ENCODE peak calls at places on chromosome 6, in eight cellular contexts. T, B, D, S, E, X, M and K are unnamed samples.

GRCh38 chr6:100283288-100283687 is 181.4 kb downstream of the SIM1 start:
- DNase-seq in T (no peak), B (no peak), D (no peak), S (no peak), E (no peak), X (no peak), M (peak; percentile 53), K (no peak)

GRCh38 chr6:114084327-114084890 is 113.5 kb upstream of the HDAC2 start:
- DNase-seq in T (no peak), B (no peak), D (no peak), S (no peak), E (no peak), X (no peak), M (no peak), K (no peak)

GRCh38 chr6:30882764-30883475 is 1.4 kb upstream of the DDR1 start:
- DNase-seq in T (peak; percentile 91), B (no peak), D (peak; percentile 90), S (no peak), E (no peak), X (peak; percentile 94), M (peak; percentile 21), K (no peak)

GRCh38 chr6:45666844-45667243 is 289.1 kb upstream of the SUPT3H start:
- DNase-seq in T (no peak), B (no peak), D (no peak), S (no peak), E (no peak), X (no peak), M (no peak), K (no peak)

GRCh38 chr6:100622907-100623692 is 158.4 kb upstream of the SIM1 start:
- DNase-seq in T (no peak), B (no peak), D (no peak), S (no peak), E (no peak), X (no peak), M (no peak), K (no peak)

GRCh38 chr6:80287112-80287511 is 180.6 kb downstream of the BCKDHB start:
- DNase-seq in T (no peak), B (no peak), D (no peak), S (no peak), E (no peak), X (no peak), M (no peak), K (no peak)

GRCh38 chr6:20071998-20072397 is 140.3 kb downstream of the MBOAT1 start:
- DNase-seq in T (no peak), B (no peak), D (no peak), S (no peak), E (no peak), X (no peak), M (no peak), K (no peak)

GRCh38 chr6:131754088-131754487 is 43.3 kb upstream of the CTAGE9 start:
- DNase-seq in T (no peak), B (no peak), D (no peak), S (no peak), E (no peak), X (no peak), M (no peak), K (no peak)

GRCh38 chr6:150813993-150814359 is 51.5 kb upstream of the MTHFD1L start:
- DNase-seq in T (no peak), B (no peak), D (no peak), S (no peak), E (no peak), X (no peak), M (peak; percentile 58), K (no peak)

GRCh38 chr6:32112436-32112980 is 3.4 kb upstream of the TNXB start:
- DNase-seq in T (no peak), B (no peak), D (no peak), S (no peak), E (peak; percentile 74), X (peak; percentile 43), M (no peak), K (no peak)

GRCh38 chr6:73157870-73158269 is 67.4 kb downstream of the KHDC1L start:
- DNase-seq in T (no peak), B (no peak), D (no peak), S (no peak), E (no peak), X (no peak), M (no peak), K (no peak)

GRCh38 chr6:343960-344815 is 47.4 kb upstream of the IRF4 start:
- DNase-seq in T (peak; percentile 65), B (no peak), D (no peak), S (peak; percentile 45), E (peak; percentile 54), X (no peak), M (no peak), K (no peak)

GRCh38 chr6:33610779-33611421 is 10.2 kb upstream of the ITPR3 start:
- DNase-seq in T (no peak), B (no peak), D (no peak), S (no peak), E (peak; percentile 55), X (no peak), M (no peak), K (no peak)

GRCh38 chr6:45637056-45637455 is 259.3 kb upstream of the SUPT3H start:
- DNase-seq in T (no peak), B (no peak), D (no peak), S (no peak), E (no peak), X (no peak), M (no peak), K (no peak)

GRCh38 chr6:53811082-53811481 is 16.3 kb downstream of the LRRC1 start:
- DNase-seq in T (peak; percentile 70), B (no peak), D (peak; percentile 67), S (no peak), E (no peak), X (peak; percentile 79), M (no peak), K (no peak)

GRCh38 chr6:17928514-17929430 is 58.7 kb downstream of the KIF13A start:
- DNase-seq in T (no peak), B (no peak), D (no peak), S (no peak), E (no peak), X (no peak), M (no peak), K (no peak)

DNA sequence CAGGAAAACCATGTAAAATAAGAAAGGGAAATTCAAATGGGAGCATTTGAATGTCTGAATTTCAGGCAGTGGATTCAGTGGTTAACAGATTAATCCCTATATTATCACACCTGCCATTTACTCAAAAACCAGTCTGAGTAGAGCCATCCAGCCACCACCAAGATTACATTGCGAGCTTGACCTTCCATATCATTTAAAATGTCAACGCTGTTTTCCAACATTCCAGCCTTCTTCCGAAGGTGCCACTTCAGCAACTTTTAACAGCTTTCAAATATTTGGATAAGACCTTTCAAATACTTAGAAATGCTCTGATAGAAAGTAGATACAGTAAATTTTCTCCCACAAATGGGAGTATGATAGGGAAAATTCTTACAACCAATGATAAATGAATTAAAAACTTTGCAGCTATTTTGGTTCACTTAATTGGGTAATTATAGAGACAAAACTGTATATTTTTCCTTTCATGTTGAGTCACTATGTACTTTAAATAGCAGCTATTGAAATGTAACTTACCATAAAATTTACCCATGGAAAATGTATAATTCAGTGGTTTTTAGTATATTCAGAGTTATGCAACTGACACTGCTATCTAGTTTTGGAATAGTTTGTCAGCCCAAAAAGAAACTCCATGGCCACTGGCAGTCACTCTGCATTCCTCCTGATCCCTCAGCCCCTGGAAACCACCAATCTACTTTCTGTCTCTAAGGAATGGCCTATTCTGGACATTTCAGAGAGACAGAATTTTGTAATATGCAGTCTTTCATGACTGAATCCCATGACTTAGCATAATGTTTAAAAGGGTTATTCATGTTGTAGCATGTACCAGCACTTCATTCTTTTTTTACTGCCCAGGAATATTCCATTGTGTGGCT is 21.6 kb downstream of the EZR start:
- DNase-seq in T (no peak), B (no peak), D (no peak), S (no peak), E (no peak), X (no peak), M (no peak), K (no peak)
- H3K4me1 ChIP-seq in T (peaks cover 83% of the 10 kb centered on the region), B (peaks cover 80% of the 10 kb centered on the region), D (peaks cover 67% of the 10 kb centered on the region), S (peaks cover 3% of the 10 kb centered on the region), E (peaks cover 34% of the 10 kb centered on the region), X (no peaks in the 10 kb centered on the region), M (peaks cover 98% of the 10 kb centered on the region), K (peaks cover 16% of the 10 kb centered on the region)

GRCh38 chr6:15411766-15412165 is 165.9 kb downstream of the JARID2 start:
- DNase-seq in T (no peak), B (no peak), D (no peak), S (no peak), E (no peak), X (no peak), M (no peak), K (no peak)
- H3K4me1 ChIP-seq in T (peaks cover 9% of the 10 kb centered on the region), B (peaks cover 39% of the 10 kb centered on the region), D (no peaks in the 10 kb centered on the region), S (no peaks in the 10 kb centered on the region), E (peaks cover 10% of the 10 kb centered on the region), X (no peaks in the 10 kb centered on the region), M (peaks cover 6% of the 10 kb centered on the region), K (no peaks in the 10 kb centered on the region)

GRCh38 chr6:35610830-35611229 is 77.9 kb downstream of the FKBP5 start:
- DNase-seq in T (no peak), B (no peak), D (no peak), S (no peak), E (no peak), X (no peak), M (no peak), K (no peak)

GRCh38 chr6:35605600-35605999 is 83.1 kb downstream of the FKBP5 start:
- DNase-seq in T (no peak), B (no peak), D (no peak), S (no peak), E (no peak), X (no peak), M (no peak), K (no peak)

GRCh38 chr6:35603326-35604202 is 85.2 kb downstream of the FKBP5 start:
- DNase-seq in T (no peak), B (no peak), D (no peak), S (no peak), E (no peak), X (no peak), M (no peak), K (no peak)

GRCh38 chr6:35611235-35611634 is 77.5 kb downstream of the FKBP5 start:
- DNase-seq in T (no peak), B (peak; percentile 54), D (no peak), S (no peak), E (no peak), X (no peak), M (no peak), K (no peak)

DNA sequence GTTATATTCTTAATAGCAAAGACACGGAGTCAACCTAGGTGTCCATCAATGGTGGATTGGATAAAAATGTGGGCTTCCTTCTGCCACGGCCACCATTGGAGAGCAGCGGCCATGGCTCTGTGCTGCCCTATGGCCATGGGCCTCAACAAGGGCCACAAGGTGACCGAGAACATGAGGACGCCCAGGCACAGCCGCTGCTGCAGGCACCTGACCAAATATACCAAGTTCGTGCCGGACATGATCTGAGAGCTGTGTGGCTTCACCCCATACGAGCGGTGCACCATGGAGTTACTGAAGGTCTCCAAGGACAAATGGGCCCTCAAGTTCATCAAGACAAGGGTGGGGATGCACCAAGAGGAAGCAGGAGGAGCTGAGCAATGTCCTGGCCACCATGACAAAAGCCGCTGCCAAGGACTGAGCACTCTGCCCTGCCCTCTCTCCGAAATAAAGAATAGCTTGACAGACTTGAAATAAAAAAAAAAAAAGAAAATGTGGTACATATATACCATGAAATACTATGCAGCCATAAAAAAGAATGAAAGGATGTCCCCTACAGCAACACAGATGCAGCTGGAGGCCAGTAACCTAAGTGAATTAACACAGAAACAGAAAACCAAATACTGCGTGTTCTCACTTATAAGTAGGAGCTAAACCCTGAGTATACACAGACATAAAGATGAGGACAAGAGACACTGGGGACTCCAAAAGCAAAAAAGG is 81.0 kb downstream of the FKBP5 start:
- DNase-seq in T (no peak), B (no peak), D (no peak), S (no peak), E (no peak), X (no peak), M (no peak), K (no peak)
- H3K4me1 ChIP-seq in T (peaks cover 30% of the 10 kb centered on the region), B (peaks cover 48% of the 10 kb centered on the region), D (peaks cover 12% of the 10 kb centered on the region), S (no peaks in the 10 kb centered on the region), E (peaks cover 15% of the 10 kb centered on the region), X (peaks cover 5% of the 10 kb centered on the region), M (peaks cover 13% of the 10 kb centered on the region), K (peaks cover 3% of the 10 kb centered on the region)

GRCh38 chr6:57109905-57110304 is 19.9 kb downstream of the ZNF451 start:
- DNase-seq in T (no peak), B (no peak), D (no peak), S (no peak), E (no peak), X (no peak), M (no peak), K (no peak)
- H3K4me1 ChIP-seq in T (no peaks in the 10 kb centered on the region), B (no peaks in the 10 kb centered on the region), D (peaks cover 11% of the 10 kb centered on the region), S (no peaks in the 10 kb centered on the region), E (no peaks in the 10 kb centered on the region), X (no peaks in the 10 kb centered on the region), M (no peaks in the 10 kb centered on the region), K (no peaks in the 10 kb centered on the region)